ENCODE peak calls at places on chromosome 11, in eight cellular contexts. P is HEK293T, E is lower leg skin, V is prostate gland, S is A673, F is amniotic stem cell, Z is astrocyte of the cerebellum, D is OCI-M1. X is an unnamed sample.

GRCh38 chr11:73143126-73143838 is 1.2 kb upstream of the FCHSD2 start:
- DNase-seq in P (no peak), E (peak; percentile 69), V (no peak), S (no peak), F (no peak), Z (no peak), D (peak; percentile 99), X (no peak)

GRCh38 chr11:69874984-69875673 is 55.9 kb upstream of the FGF3 start:
- DNase-seq in P (no peak), E (peak; percentile 65), V (no peak), S (no peak), F (no peak), Z (no peak), D (no peak), X (no peak)

GRCh38 chr11:18736590-18737148 is 10.7 kb upstream of the IGSF22 start:
- DNase-seq in P (no peak), E (no peak), V (no peak), S (no peak), F (no peak), Z (no peak), D (no peak), X (no peak)

GRCh38 chr11:118870396-118871343 is 13.0 kb upstream of the CXCR5 start:
- DNase-seq in P (no peak), E (no peak), V (peak; percentile 41), S (no peak), F (no peak), Z (no peak), D (no peak), X (peak; percentile 56)

GRCh38 chr11:66107600-66108151 is 37.6 kb downstream of the PACS1 start:
- DNase-seq in P (no peak), E (no peak), V (no peak), S (no peak), F (no peak), Z (no peak), D (no peak), X (no peak)

GRCh38 chr11:131248588-131248987 is 121.8 kb upstream of the NTM start:
- DNase-seq in P (no peak), E (no peak), V (no peak), S (no peak), F (no peak), Z (peak; percentile 11), D (no peak), X (no peak)

GRCh38 chr11:130677486-130678153 is 229.2 kb downstream of the ADAMTS15 start:
- DNase-seq in P (no peak), E (no peak), V (no peak), S (peak; percentile 54), F (peak; percentile 27), Z (peak; percentile 49), D (no peak), X (no peak)

GRCh38 chr11:75474878-75475766 is 42.1 kb upstream of the KLHL35 start:
- DNase-seq in P (no peak), E (no peak), V (no peak), S (peak; percentile 72), F (no peak), Z (no peak), D (peak; percentile 75), X (no peak)

GRCh38 chr11:75946531-75947530 is 131.8 kb downstream of the UVRAG start:
- DNase-seq in P (no peak), E (no peak), V (peak; percentile 24), S (peak; percentile 80), F (no peak), Z (peak; percentile 77), D (peak; percentile 92), X (no peak)

GRCh38 chr11:62603072-62603408 is 1.4 kb upstream of the MTA2 start:
- DNase-seq in P (no peak), E (no peak), V (no peak), S (no peak), F (no peak), Z (no peak), D (no peak), X (no peak)

X was measured in dorsolateral prefrontal cortex.